ENCODE peak calls at places on chromosomes 4 and X, in eight cellular contexts. One of them, this sample, is unnamed.

GRCh38 chrX:118521435-118521834 is 25.8 kb downstream of the DOCK11 start:
- DNase-seq in activated naive CD4-positive, alpha-beta T cell treated with Interleukin-2 at 50 U/mL for 16 hours: no peak
- DNase-seq in NCI-H2081 treated with DMSO at 0.1 percent for 48 hours: no peak
- DNase-seq in C1 segment of cervical spinal cord: no peak
- DNase-seq in AG08396: no peak
- DNase-seq in mesothelial cell of epicardium: no peak
- DNase-seq in HT1080: no peak
- DNase-seq in NB4: no peak
- DNase-seq in this sample: no peak

GRCh38 chrX:117063224-117063623 is 600.4 kb upstream of the CT83 start:
- DNase-seq in activated naive CD4-positive, alpha-beta T cell treated with Interleukin-2 at 50 U/mL for 16 hours: no peak
- DNase-seq in NCI-H2081 treated with DMSO at 0.1 percent for 48 hours: no peak
- DNase-seq in C1 segment of cervical spinal cord: no peak
- DNase-seq in AG08396: no peak
- DNase-seq in mesothelial cell of epicardium: no peak
- DNase-seq in HT1080: no peak
- DNase-seq in NB4: no peak
- DNase-seq in this sample: no peak

GRCh38 chrX:16826207-16826606 is 39.9 kb downstream of the TXLNG start:
- DNase-seq in activated naive CD4-positive, alpha-beta T cell treated with Interleukin-2 at 50 U/mL for 16 hours: no peak
- DNase-seq in NCI-H2081 treated with DMSO at 0.1 percent for 48 hours: no peak
- DNase-seq in C1 segment of cervical spinal cord: no peak
- DNase-seq in AG08396: peak; percentile 25
- DNase-seq in mesothelial cell of epicardium: no peak
- DNase-seq in HT1080: peak; percentile 48
- DNase-seq in NB4: peak; percentile 57
- DNase-seq in this sample: peak; percentile 38

GRCh38 chr4:168388890-168389289 is 70.3 kb upstream of the DDX60 start:
- DNase-seq in activated naive CD4-positive, alpha-beta T cell treated with Interleukin-2 at 50 U/mL for 16 hours: no peak
- DNase-seq in NCI-H2081 treated with DMSO at 0.1 percent for 48 hours: no peak
- DNase-seq in C1 segment of cervical spinal cord: no peak
- DNase-seq in AG08396: peak; percentile 41
- DNase-seq in mesothelial cell of epicardium: no peak
- DNase-seq in HT1080: peak; percentile 67
- DNase-seq in NB4: no peak
- DNase-seq in this sample: peak; percentile 31

GRCh38 chr4:16464651-16465050 is 238.4 kb upstream of the TAPT1 start:
- DNase-seq in activated naive CD4-positive, alpha-beta T cell treated with Interleukin-2 at 50 U/mL for 16 hours: no peak
- DNase-seq in NCI-H2081 treated with DMSO at 0.1 percent for 48 hours: no peak
- DNase-seq in C1 segment of cervical spinal cord: no peak
- DNase-seq in AG08396: no peak
- DNase-seq in mesothelial cell of epicardium: no peak
- DNase-seq in HT1080: no peak
- DNase-seq in NB4: no peak
- DNase-seq in this sample: no peak

GRCh38 chr4:131547506-131547981 is 1601.5 kb upstream of the PCDH10 start:
- DNase-seq in activated naive CD4-positive, alpha-beta T cell treated with Interleukin-2 at 50 U/mL for 16 hours: no peak
- DNase-seq in NCI-H2081 treated with DMSO at 0.1 percent for 48 hours: no peak
- DNase-seq in C1 segment of cervical spinal cord: no peak
- DNase-seq in AG08396: no peak
- DNase-seq in mesothelial cell of epicardium: no peak
- DNase-seq in HT1080: no peak
- DNase-seq in NB4: no peak
- DNase-seq in this sample: no peak

GRCh38 chr4:72569719-72570235 is 756 bp upstream of the ADAMTS3 start:
- DNase-seq in activated naive CD4-positive, alpha-beta T cell treated with Interleukin-2 at 50 U/mL for 16 hours: no peak
- DNase-seq in NCI-H2081 treated with DMSO at 0.1 percent for 48 hours: no peak
- DNase-seq in C1 segment of cervical spinal cord: no peak
- DNase-seq in AG08396: no peak
- DNase-seq in mesothelial cell of epicardium: no peak
- DNase-seq in HT1080: no peak
- DNase-seq in NB4: no peak
- DNase-seq in this sample: no peak

GRCh38 chrX:29453333-29453732 is 762.0 kb upstream of the MAGEB2 start:
- DNase-seq in activated naive CD4-positive, alpha-beta T cell treated with Interleukin-2 at 50 U/mL for 16 hours: no peak
- DNase-seq in NCI-H2081 treated with DMSO at 0.1 percent for 48 hours: no peak
- DNase-seq in C1 segment of cervical spinal cord: no peak
- DNase-seq in AG08396: no peak
- DNase-seq in mesothelial cell of epicardium: no peak
- DNase-seq in HT1080: no peak
- DNase-seq in NB4: no peak
- DNase-seq in this sample: no peak

GRCh38 chrX:13090261-13091110 is 46.1 kb upstream of the FAM9C start:
- DNase-seq in activated naive CD4-positive, alpha-beta T cell treated with Interleukin-2 at 50 U/mL for 16 hours: no peak
- DNase-seq in NCI-H2081 treated with DMSO at 0.1 percent for 48 hours: no peak
- DNase-seq in C1 segment of cervical spinal cord: no peak
- DNase-seq in AG08396: no peak
- DNase-seq in mesothelial cell of epicardium: no peak
- DNase-seq in HT1080: no peak
- DNase-seq in NB4: peak; percentile 88
- DNase-seq in this sample: no peak